ENCODE peak calls at places on chromosomes 11 and 22, in ten cellular contexts. One of them, this sample, is unnamed.

GRCh38 chr11:112961751-112962747 is 829 bp downstream of the NCAM1 start:
- DNase-seq in BE2C: peak; percentile 75
- DNase-seq in activated CD4-positive, alpha-beta T cell treated with anti-CD3 and anti-CD28 coated beads for 48 hours: peak; percentile 20
- DNase-seq in progenitor cell of endocrine pancreas: peak; percentile 22
- DNase-seq in left ventricle myocardium inferior: peak; percentile 24
- DNase-seq in CD4-positive, CD25-positive, alpha-beta regulatory T cell: peak; percentile 5
- DNase-seq in amniotic stem cell: no peak
- DNase-seq in brain microvascular endothelial cell: no peak
- DNase-seq in fibroblast of the conjunctiva: no peak
- DNase-seq in iris pigment epithelial cell: peak; percentile 23
- DNase-seq in this sample: no peak

GRCh38 chr22:30127749-30128166 is 47.5 kb downstream of the HORMAD2 start:
- DNase-seq in BE2C: no peak
- DNase-seq in activated CD4-positive, alpha-beta T cell treated with anti-CD3 and anti-CD28 coated beads for 48 hours: no peak
- DNase-seq in progenitor cell of endocrine pancreas: no peak
- DNase-seq in left ventricle myocardium inferior: no peak
- DNase-seq in CD4-positive, CD25-positive, alpha-beta regulatory T cell: no peak
- DNase-seq in amniotic stem cell: no peak
- DNase-seq in brain microvascular endothelial cell: peak; percentile 70
- DNase-seq in fibroblast of the conjunctiva: no peak
- DNase-seq in iris pigment epithelial cell: peak; percentile 81
- DNase-seq in this sample: no peak

GRCh38 chr22:38924197-38924952 is 33.0 kb upstream of the APOBEC3A start:
- DNase-seq in BE2C: peak; percentile 37
- DNase-seq in activated CD4-positive, alpha-beta T cell treated with anti-CD3 and anti-CD28 coated beads for 48 hours: no peak
- DNase-seq in progenitor cell of endocrine pancreas: no peak
- DNase-seq in left ventricle myocardium inferior: peak; percentile 72
- DNase-seq in CD4-positive, CD25-positive, alpha-beta regulatory T cell: no peak
- DNase-seq in amniotic stem cell: peak; percentile 80
- DNase-seq in brain microvascular endothelial cell: peak; percentile 88
- DNase-seq in fibroblast of the conjunctiva: peak; percentile 84
- DNase-seq in iris pigment epithelial cell: peak; percentile 91
- DNase-seq in this sample: no peak

GRCh38 chr22:44693756-44694155 is 8.2 kb upstream of the PRR5 start:
- DNase-seq in BE2C: no peak
- DNase-seq in activated CD4-positive, alpha-beta T cell treated with anti-CD3 and anti-CD28 coated beads for 48 hours: no peak
- DNase-seq in progenitor cell of endocrine pancreas: no peak
- DNase-seq in left ventricle myocardium inferior: no peak
- DNase-seq in CD4-positive, CD25-positive, alpha-beta regulatory T cell: no peak
- DNase-seq in amniotic stem cell: no peak
- DNase-seq in brain microvascular endothelial cell: no peak
- DNase-seq in fibroblast of the conjunctiva: no peak
- DNase-seq in iris pigment epithelial cell: no peak
- DNase-seq in this sample: no peak

GRCh38 chr22:29039148-29039547 is 22.5 kb downstream of the C22orf31 start:
- DNase-seq in BE2C: no peak
- DNase-seq in activated CD4-positive, alpha-beta T cell treated with anti-CD3 and anti-CD28 coated beads for 48 hours: no peak
- DNase-seq in progenitor cell of endocrine pancreas: no peak
- DNase-seq in left ventricle myocardium inferior: no peak
- DNase-seq in CD4-positive, CD25-positive, alpha-beta regulatory T cell: no peak
- DNase-seq in amniotic stem cell: no peak
- DNase-seq in brain microvascular endothelial cell: no peak
- DNase-seq in fibroblast of the conjunctiva: no peak
- DNase-seq in iris pigment epithelial cell: no peak
- DNase-seq in this sample: no peak

GRCh38 chr22:49632199-49633009 is 195.3 kb downstream of the BRD1 start:
- DNase-seq in BE2C: peak; percentile 75
- DNase-seq in activated CD4-positive, alpha-beta T cell treated with anti-CD3 and anti-CD28 coated beads for 48 hours: peak; percentile 36
- DNase-seq in progenitor cell of endocrine pancreas: peak; percentile 73
- DNase-seq in left ventricle myocardium inferior: peak; percentile 47
- DNase-seq in CD4-positive, CD25-positive, alpha-beta regulatory T cell: no peak
- DNase-seq in amniotic stem cell: no peak
- DNase-seq in brain microvascular endothelial cell: peak; percentile 33
- DNase-seq in fibroblast of the conjunctiva: peak; percentile 21
- DNase-seq in iris pigment epithelial cell: peak; percentile 49
- DNase-seq in this sample: no peak

GRCh38 chr11:120208777-120209176 is 2.1 kb upstream of the OAF start:
- DNase-seq in BE2C: no peak
- DNase-seq in activated CD4-positive, alpha-beta T cell treated with anti-CD3 and anti-CD28 coated beads for 48 hours: no peak
- DNase-seq in progenitor cell of endocrine pancreas: no peak
- DNase-seq in left ventricle myocardium inferior: no peak
- DNase-seq in CD4-positive, CD25-positive, alpha-beta regulatory T cell: no peak
- DNase-seq in amniotic stem cell: no peak
- DNase-seq in brain microvascular endothelial cell: peak; percentile 29
- DNase-seq in fibroblast of the conjunctiva: peak; percentile 42
- DNase-seq in iris pigment epithelial cell: peak; percentile 74
- DNase-seq in this sample: peak; percentile 23

GRCh38 chr22:46068908-46069481 is 81.3 kb upstream of the PPARA start:
- DNase-seq in BE2C: no peak
- DNase-seq in activated CD4-positive, alpha-beta T cell treated with anti-CD3 and anti-CD28 coated beads for 48 hours: peak; percentile 23
- DNase-seq in progenitor cell of endocrine pancreas: no peak
- DNase-seq in left ventricle myocardium inferior: peak; percentile 27
- DNase-seq in CD4-positive, CD25-positive, alpha-beta regulatory T cell: no peak
- DNase-seq in amniotic stem cell: no peak
- DNase-seq in brain microvascular endothelial cell: no peak
- DNase-seq in fibroblast of the conjunctiva: no peak
- DNase-seq in iris pigment epithelial cell: peak; percentile 47
- DNase-seq in this sample: no peak

GRCh38 chr22:18154821-18155390 is 4.9 kb downstream of the USP18 start:
- DNase-seq in BE2C: no peak
- DNase-seq in activated CD4-positive, alpha-beta T cell treated with anti-CD3 and anti-CD28 coated beads for 48 hours: no peak
- DNase-seq in progenitor cell of endocrine pancreas: no peak
- DNase-seq in left ventricle myocardium inferior: no peak
- DNase-seq in CD4-positive, CD25-positive, alpha-beta regulatory T cell: no peak
- DNase-seq in amniotic stem cell: no peak
- DNase-seq in brain microvascular endothelial cell: no peak
- DNase-seq in fibroblast of the conjunctiva: no peak
- DNase-seq in iris pigment epithelial cell: no peak
- DNase-seq in this sample: no peak

GRCh38 chr22:49996532-49997220 is 15.9 kb downstream of the IL17REL start:
- DNase-seq in BE2C: peak; percentile 9
- DNase-seq in activated CD4-positive, alpha-beta T cell treated with anti-CD3 and anti-CD28 coated beads for 48 hours: no peak
- DNase-seq in progenitor cell of endocrine pancreas: no peak
- DNase-seq in left ventricle myocardium inferior: no peak
- DNase-seq in CD4-positive, CD25-positive, alpha-beta regulatory T cell: no peak
- DNase-seq in amniotic stem cell: no peak
- DNase-seq in brain microvascular endothelial cell: no peak
- DNase-seq in fibroblast of the conjunctiva: no peak
- DNase-seq in iris pigment epithelial cell: no peak
- DNase-seq in this sample: no peak

GRCh38 chr22:42856179-42856864 is 751 bp downstream of the ARFGAP3 start:
- DNase-seq in BE2C: no peak
- DNase-seq in activated CD4-positive, alpha-beta T cell treated with anti-CD3 and anti-CD28 coated beads for 48 hours: peak; percentile 59
- DNase-seq in progenitor cell of endocrine pancreas: peak; percentile 12
- DNase-seq in left ventricle myocardium inferior: peak; percentile 62
- DNase-seq in CD4-positive, CD25-positive, alpha-beta regulatory T cell: peak; percentile 70
- DNase-seq in amniotic stem cell: no peak
- DNase-seq in brain microvascular endothelial cell: no peak
- DNase-seq in fibroblast of the conjunctiva: no peak
- DNase-seq in iris pigment epithelial cell: peak; percentile 19
- DNase-seq in this sample: peak; percentile 51

GRCh38 chr11:111982019-111982464 is 43.2 kb upstream of the DLAT start:
- DNase-seq in BE2C: peak; percentile 66
- DNase-seq in activated CD4-positive, alpha-beta T cell treated with anti-CD3 and anti-CD28 coated beads for 48 hours: peak; percentile 69
- DNase-seq in progenitor cell of endocrine pancreas: peak; percentile 62
- DNase-seq in left ventricle myocardium inferior: no peak
- DNase-seq in CD4-positive, CD25-positive, alpha-beta regulatory T cell: peak; percentile 71
- DNase-seq in amniotic stem cell: no peak
- DNase-seq in brain microvascular endothelial cell: peak; percentile 41
- DNase-seq in fibroblast of the conjunctiva: no peak
- DNase-seq in iris pigment epithelial cell: peak; percentile 52
- DNase-seq in this sample: peak; percentile 67

GRCh38 chr11:109547356-109548027 is 125.5 kb downstream of the C11orf87 start:
- DNase-seq in BE2C: no peak
- DNase-seq in activated CD4-positive, alpha-beta T cell treated with anti-CD3 and anti-CD28 coated beads for 48 hours: no peak
- DNase-seq in progenitor cell of endocrine pancreas: no peak
- DNase-seq in left ventricle myocardium inferior: no peak
- DNase-seq in CD4-positive, CD25-positive, alpha-beta regulatory T cell: no peak
- DNase-seq in amniotic stem cell: no peak
- DNase-seq in brain microvascular endothelial cell: peak; percentile 29
- DNase-seq in fibroblast of the conjunctiva: peak; percentile 18
- DNase-seq in iris pigment epithelial cell: peak; percentile 74
- DNase-seq in this sample: no peak

GRCh38 chr11:95076416-95076815 is 9.7 kb downstream of the SRSF8 start:
- DNase-seq in BE2C: no peak
- DNase-seq in activated CD4-positive, alpha-beta T cell treated with anti-CD3 and anti-CD28 coated beads for 48 hours: no peak
- DNase-seq in progenitor cell of endocrine pancreas: no peak
- DNase-seq in left ventricle myocardium inferior: no peak
- DNase-seq in CD4-positive, CD25-positive, alpha-beta regulatory T cell: peak; percentile 13
- DNase-seq in amniotic stem cell: no peak
- DNase-seq in brain microvascular endothelial cell: peak; percentile 65
- DNase-seq in fibroblast of the conjunctiva: peak; percentile 93
- DNase-seq in iris pigment epithelial cell: peak; percentile 97
- DNase-seq in this sample: no peak

GRCh38 chr11:33634291-33634834 is 66.3 kb downstream of the C11orf91 start:
- DNase-seq in BE2C: no peak
- DNase-seq in activated CD4-positive, alpha-beta T cell treated with anti-CD3 and anti-CD28 coated beads for 48 hours: no peak
- DNase-seq in progenitor cell of endocrine pancreas: no peak
- DNase-seq in left ventricle myocardium inferior: no peak
- DNase-seq in CD4-positive, CD25-positive, alpha-beta regulatory T cell: no peak
- DNase-seq in amniotic stem cell: peak; percentile 20
- DNase-seq in brain microvascular endothelial cell: peak; percentile 40
- DNase-seq in fibroblast of the conjunctiva: no peak
- DNase-seq in iris pigment epithelial cell: peak; percentile 68
- DNase-seq in this sample: no peak

GRCh38 chr22:36343720-36344105 is 44.1 kb downstream of the MYH9 start:
- DNase-seq in BE2C: no peak
- DNase-seq in activated CD4-positive, alpha-beta T cell treated with anti-CD3 and anti-CD28 coated beads for 48 hours: no peak
- DNase-seq in progenitor cell of endocrine pancreas: no peak
- DNase-seq in left ventricle myocardium inferior: no peak
- DNase-seq in CD4-positive, CD25-positive, alpha-beta regulatory T cell: no peak
- DNase-seq in amniotic stem cell: no peak
- DNase-seq in brain microvascular endothelial cell: no peak
- DNase-seq in fibroblast of the conjunctiva: no peak
- DNase-seq in iris pigment epithelial cell: no peak
- DNase-seq in this sample: no peak

GRCh38 chr11:8766993-8767374 is 84.4 kb downstream of the RPL27A start:
- DNase-seq in BE2C: no peak
- DNase-seq in activated CD4-positive, alpha-beta T cell treated with anti-CD3 and anti-CD28 coated beads for 48 hours: no peak
- DNase-seq in progenitor cell of endocrine pancreas: no peak
- DNase-seq in left ventricle myocardium inferior: no peak
- DNase-seq in CD4-positive, CD25-positive, alpha-beta regulatory T cell: no peak
- DNase-seq in amniotic stem cell: no peak
- DNase-seq in brain microvascular endothelial cell: no peak
- DNase-seq in fibroblast of the conjunctiva: no peak
- DNase-seq in iris pigment epithelial cell: no peak
- DNase-seq in this sample: no peak

GRCh38 chr22:20395181-20395896 is 1.4 kb downstream of the ZNF74 start:
- DNase-seq in BE2C: no peak
- DNase-seq in activated CD4-positive, alpha-beta T cell treated with anti-CD3 and anti-CD28 coated beads for 48 hours: no peak
- DNase-seq in progenitor cell of endocrine pancreas: no peak
- DNase-seq in left ventricle myocardium inferior: no peak
- DNase-seq in CD4-positive, CD25-positive, alpha-beta regulatory T cell: no peak
- DNase-seq in amniotic stem cell: no peak
- DNase-seq in brain microvascular endothelial cell: no peak
- DNase-seq in fibroblast of the conjunctiva: no peak
- DNase-seq in iris pigment epithelial cell: no peak
- DNase-seq in this sample: no peak

GRCh38 chr11:124798991-124799383 is 1.2 kb downstream of the MSANTD2 start:
- DNase-seq in BE2C: no peak
- DNase-seq in activated CD4-positive, alpha-beta T cell treated with anti-CD3 and anti-CD28 coated beads for 48 hours: no peak
- DNase-seq in progenitor cell of endocrine pancreas: no peak
- DNase-seq in left ventricle myocardium inferior: no peak
- DNase-seq in CD4-positive, CD25-positive, alpha-beta regulatory T cell: peak; percentile 36
- DNase-seq in amniotic stem cell: peak; percentile 26
- DNase-seq in brain microvascular endothelial cell: peak; percentile 43
- DNase-seq in fibroblast of the conjunctiva: no peak
- DNase-seq in iris pigment epithelial cell: peak; percentile 50
- DNase-seq in this sample: peak; percentile 26